ENCODE peak calls at places on chromosome 11, in five cellular contexts. W is T-helper 22 cell; S is activated CD4-positive, alpha-beta T cell treated with anti-CD3 and anti-CD28 coated beads, Interleukin-2, amount 50 U/mL, for 1 hour; J is effector CD8-positive, alpha-beta T cell; A is iris pigment epithelial cell. E is an unnamed sample.

GRCh38 chr11:117723625-117724024 is 73.4 kb downstream of the DSCAML1 start:
- DNase-seq in W (no peak), S (no peak), J (no peak), A (no peak), E (no peak)

GRCh38 chr11:65377036-65377435 is 5.4 kb downstream of the SLC25A45 start:
- DNase-seq in W (no peak), S (no peak), J (no peak), A (no peak), E (no peak)

GRCh38 chr11:133064152-133064877 is 468.0 kb downstream of the OPCML start:
- DNase-seq in W (no peak), S (no peak), J (no peak), A (peak; percentile 32), E (peak; percentile 68)

GRCh38 chr11:56045538-56045937 is 18.1 kb downstream of the OR5AS1 start:
- DNase-seq in W (no peak), S (no peak), J (no peak), A (no peak), E (no peak)

GRCh38 chr11:12117200-12117995 is 7.0 kb downstream of the MICAL2 start:
- DNase-seq in W (no peak), S (no peak), J (no peak), A (no peak), E (no peak)

GRCh38 chr11:65516135-65516968 is 8.5 kb upstream of the SCYL1 start:
- DNase-seq in W (no peak), S (no peak), J (no peak), A (no peak), E (no peak)

GRCh38 chr11:96168623-96169022 is 174.4 kb downstream of the MAML2 start:
- DNase-seq in W (no peak), S (no peak), J (no peak), A (peak; percentile 97), E (peak; percentile 85)

GRCh38 chr11:28110108-28110838 is 2.1 kb downstream of the METTL15 start:
- DNase-seq in W (peak; percentile 12), S (peak; percentile 48), J (peak; percentile 9), A (peak; percentile 85), E (peak; percentile 75)

GRCh38 chr11:40713083-40713482 is 746.4 kb downstream of the LRRC4C start:
- DNase-seq in W (no peak), S (no peak), J (no peak), A (no peak), E (no peak)

GRCh38 chr11:17695454-17696441 is 23.6 kb upstream of the MYOD1 start:
- DNase-seq in W (no peak), S (no peak), J (no peak), A (no peak), E (no peak)

GRCh38 chr11:75813622-75814039 is 1.4 kb upstream of the UVRAG start:
- DNase-seq in W (no peak), S (no peak), J (no peak), A (peak; percentile 44), E (no peak)

GRCh38 chr11:19646921-19647320 is 65.7 kb upstream of the NAV2 start:
- DNase-seq in W (no peak), S (no peak), J (no peak), A (peak; percentile 96), E (peak; percentile 88)

GRCh38 chr11:134668796-134669195 is 256.8 kb upstream of the B3GAT1 start:
- DNase-seq in W (no peak), S (no peak), J (no peak), A (no peak), E (no peak)

GRCh38 chr11:70836071-70836470 is 416.3 kb downstream of the SHANK2 start:
- DNase-seq in W (no peak), S (no peak), J (no peak), A (no peak), E (no peak)

GRCh38 chr11:74086242-74086884 is 77.5 kb upstream of the UCP3 start:
- DNase-seq in W (no peak), S (no peak), J (no peak), A (peak; percentile 74), E (no peak)

GRCh38 chr11:623999-624704 is 603 bp downstream of the CDHR5 start:
- DNase-seq in W (no peak), S (no peak), J (no peak), A (no peak), E (no peak)

GRCh38 chr11:123122341-123122740 is 60.4 kb upstream of the HSPA8 start:
- DNase-seq in W (no peak), S (no peak), J (no peak), A (peak; percentile 75), E (peak; percentile 34)

GRCh38 chr11:32987851-32988250 is 27.8 kb upstream of the DEPDC7 start:
- DNase-seq in W (no peak), S (no peak), J (no peak), A (no peak), E (no peak)

GRCh38 chr11:114251797-114252327 is 44.3 kb upstream of the NNMT start:
- DNase-seq in W (no peak), S (no peak), J (no peak), A (no peak), E (no peak)

GRCh38 chr11:86484164-86484794 is 109.6 kb downstream of the CCDC81 start:
- DNase-seq in W (no peak), S (no peak), J (no peak), A (peak; percentile 80), E (peak; percentile 97)

GRCh38 chr11:10540546-10540914 is 457 bp downstream of the RNF141 start:
- DNase-seq in W (no peak), S (no peak), J (no peak), A (peak; percentile 40), E (peak; percentile 13)

GRCh38 chr11:6655790-6656580 is at the start of gene DCHS1:
- DNase-seq in W (no peak), S (no peak), J (no peak), A (no peak), E (no peak)

GRCh38 chr11:134752526-134752925 is 340.5 kb upstream of the B3GAT1 start:
- DNase-seq in W (no peak), S (no peak), J (no peak), A (no peak), E (no peak)

GRCh38 chr11:102453286-102453797 is 777 bp upstream of the TMEM123 start:
- DNase-seq in W (no peak), S (peak; percentile 23), J (peak; percentile 52), A (no peak), E (peak; percentile 22)

GRCh38 chr11:88367310-88367709 is 29.8 kb upstream of the CTSC start:
- DNase-seq in W (peak; percentile 4), S (no peak), J (no peak), A (no peak), E (no peak)

GRCh38 chr11:71204294-71204693 is 48.1 kb downstream of the SHANK2 start:
- DNase-seq in W (no peak), S (no peak), J (no peak), A (no peak), E (no peak)

GRCh38 chr11:133782116-133782725 is 63.1 kb downstream of the SPATA19 start:
- DNase-seq in W (no peak), S (no peak), J (no peak), A (no peak), E (no peak)

GRCh38 chr11:1109918-1110705 is 35.4 kb downstream of the MUC2 start:
- DNase-seq in W (no peak), S (no peak), J (no peak), A (no peak), E (no peak)

GRCh38 chr11:8701891-8702597 is 19.5 kb downstream of the RPL27A start:
- DNase-seq in W (no peak), S (no peak), J (no peak), A (no peak), E (no peak)

GRCh38 chr11:119436093-119436492 is 13.1 kb upstream of the THY1 start:
- DNase-seq in W (no peak), S (no peak), J (no peak), A (no peak), E (no peak)

GRCh38 chr11:69682681-69683326 is 7.7 kb upstream of the LTO1 start:
- DNase-seq in W (no peak), S (no peak), J (no peak), A (no peak), E (no peak)

GRCh38 chr11:14075118-14075601 is 112.6 kb downstream of the SPON1 start:
- DNase-seq in W (peak; percentile 47), S (peak; percentile 50), J (no peak), A (peak; percentile 9), E (no peak)

GRCh38 chr11:44718612-44719390 is 8.0 kb upstream of the TSPAN18 start:
- DNase-seq in W (no peak), S (no peak), J (no peak), A (no peak), E (no peak)

GRCh38 chr11:68362801-68363379 is 50.5 kb downstream of the LRP5 start:
- DNase-seq in W (no peak), S (no peak), J (no peak), A (no peak), E (no peak)

GRCh38 chr11:128457874-128458273 is 129.5 kb downstream of the ETS1 start:
- DNase-seq in W (no peak), S (no peak), J (no peak), A (no peak), E (no peak)